ENCODE peak calls at places on chromosomes 2 and 18, in nine cellular contexts. X is Calu3; O is uterus; Y is effector CD4-positive, alpha-beta T cell; W is naive thymus-derived CD4-positive, alpha-beta T cell; G is AG04450; S is stimulated activated CD8-positive, alpha-beta memory T cell treated with anti-CD3 and anti-CD28 coated beads, Interleukin-4, amount 100 ng/mL, for 1 hour; E is AG10803; A is stimulated activated CD4-positive, alpha-beta T cell treated with anti-CD3 and anti-CD28 coated beads, Interleukin-4, amount 100 ng/mL, for 4 hours. U is an unnamed sample.

GRCh38 chr18:48905541-48905940 is 45.2 kb downstream of the SMAD7 start:
- DNase-seq in X (no peak), O (no peak), Y (no peak), W (no peak), G (no peak), S (no peak), E (no peak), A (no peak), U (no peak)

GRCh38 chr2:55296393-55296792 is 27.4 kb upstream of the MTIF2 start:
- DNase-seq in X (no peak), O (no peak), Y (no peak), W (no peak), G (no peak), S (no peak), E (no peak), A (no peak), U (no peak)

GRCh38 chr2:119158563-119159347 is at the start of gene C1QL2:
- DNase-seq in X (no peak), O (no peak), Y (no peak), W (no peak), G (no peak), S (no peak), E (no peak), A (no peak), U (no peak)

GRCh38 chr2:119408221-119408619 is 23.4 kb upstream of the TMEM37 start:
- DNase-seq in X (no peak), O (no peak), Y (no peak), W (no peak), G (no peak), S (no peak), E (no peak), A (no peak), U (peak; percentile 60)

GRCh38 chr2:240403358-240404104 is 31.9 kb upstream of the GPC1 start:
- DNase-seq in X (no peak), O (no peak), Y (no peak), W (no peak), G (no peak), S (no peak), E (no peak), A (no peak), U (no peak)

GRCh38 chr2:12658287-12658945 is 58.3 kb upstream of the TRIB2 start:
- DNase-seq in X (no peak), O (no peak), Y (no peak), W (peak; percentile 7), G (no peak), S (no peak), E (no peak), A (no peak), U (no peak)

GRCh38 chr2:181420259-181421130 is 36.7 kb upstream of the ITGA4 start:
- DNase-seq in X (no peak), O (no peak), Y (no peak), W (no peak), G (no peak), S (no peak), E (no peak), A (no peak), U (no peak)

GRCh38 chr2:214830794-214831346 is 21.4 kb upstream of the BARD1 start:
- DNase-seq in X (no peak), O (no peak), Y (no peak), W (peak; percentile 22), G (no peak), S (no peak), E (no peak), A (no peak), U (no peak)

GRCh38 chr2:183868707-183869106 is 729.6 kb upstream of the ZNF804A start:
- DNase-seq in X (no peak), O (no peak), Y (no peak), W (no peak), G (no peak), S (no peak), E (no peak), A (no peak), U (no peak)

GRCh38 chr2:223251656-223252229 is 199.8 kb downstream of the KCNE4 start:
- DNase-seq in X (no peak), O (peak; percentile 57), Y (no peak), W (no peak), G (no peak), S (no peak), E (no peak), A (no peak), U (no peak)

GRCh38 chr2:46977266-46977665 is 61.7 kb upstream of the MCFD2 start:
- DNase-seq in X (no peak), O (no peak), Y (no peak), W (no peak), G (no peak), S (no peak), E (no peak), A (no peak), U (no peak)

GRCh38 chr2:175030380-175031271 is 25.4 kb upstream of the CHN1 start:
- DNase-seq in X (peak; percentile 43), O (peak; percentile 23), Y (no peak), W (no peak), G (peak; percentile 8), S (no peak), E (peak; percentile 43), A (no peak), U (peak; percentile 20)

GRCh38 chr2:54212456-54212855 is 43.6 kb downstream of the TSPYL6 start:
- DNase-seq in X (peak; percentile 22), O (no peak), Y (no peak), W (no peak), G (peak; percentile 84), S (no peak), E (peak; percentile 95), A (no peak), U (no peak)

GRCh38 chr18:45727068-45727467 is 3.1 kb downstream of the SLC14A1 start:
- DNase-seq in X (no peak), O (no peak), Y (no peak), W (no peak), G (no peak), S (no peak), E (no peak), A (no peak), U (no peak)

GRCh38 chr18:2927745-2928144 is 80.9 kb downstream of the EMILIN2 start:
- DNase-seq in X (no peak), O (no peak), Y (no peak), W (no peak), G (no peak), S (no peak), E (no peak), A (no peak), U (no peak)

GRCh38 chr2:134280726-134281125 is 26.9 kb downstream of the MGAT5 start:
- DNase-seq in X (no peak), O (no peak), Y (no peak), W (no peak), G (no peak), S (no peak), E (no peak), A (no peak), U (no peak)

GRCh38 chr2:29323961-29324360 is 208.7 kb downstream of the CLIP4 start:
- DNase-seq in X (no peak), O (no peak), Y (no peak), W (no peak), G (no peak), S (no peak), E (peak; percentile 45), A (no peak), U (no peak)

GRCh38 chr2:25877431-25878360 is 591 bp downstream of the ASXL2 start:
- DNase-seq in X (peak; percentile 57), O (peak; percentile 34), Y (peak; percentile 59), W (peak; percentile 72), G (no peak), S (peak; percentile 22), E (peak; percentile 42), A (peak; percentile 55), U (peak; percentile 54)

GRCh38 chr2:156826342-156826933 is 390.3 kb downstream of the GPD2 start:
- DNase-seq in X (no peak), O (no peak), Y (no peak), W (no peak), G (peak; percentile 15), S (no peak), E (peak; percentile 81), A (no peak), U (no peak)

GRCh38 chr2:204357175-204357695 is 188.0 kb upstream of the PARD3B start:
- DNase-seq in X (no peak), O (no peak), Y (no peak), W (no peak), G (no peak), S (no peak), E (no peak), A (no peak), U (no peak)

GRCh38 chr2:56130463-56131070 is 53.2 kb upstream of the CCDC85A start:
- DNase-seq in X (peak; percentile 49), O (no peak), Y (no peak), W (no peak), G (peak; percentile 2), S (no peak), E (peak; percentile 60), A (no peak), U (peak; percentile 43)

GRCh38 chr2:75570948-75571729 is 10.4 kb upstream of the EVA1A start:
- DNase-seq in X (no peak), O (no peak), Y (no peak), W (no peak), G (peak; percentile 50), S (no peak), E (peak; percentile 31), A (no peak), U (peak; percentile 57)

GRCh38 chr2:9401059-9401547 is 22.2 kb downstream of the ITGB1BP1 start:
- DNase-seq in X (no peak), O (no peak), Y (no peak), W (no peak), G (no peak), S (no peak), E (no peak), A (no peak), U (no peak)